ENCODE peak calls at places on chromosomes 1 and 21, in seven cellular contexts. W is cardiac fibroblast, Z is A549, H is coronary artery, X is fibroblast of mammary gland, S is AG04449, F is dorsolateral prefrontal cortex. O is an unnamed sample.
A peak's percentile ranks its signal among the peaks of the same experiment; 100 is the strongest.

GRCh38 chr1:28249879-28250295 is 9.4 kb upstream of the SESN2 start:
- DNase-seq in W (no peak), Z (no peak), H (no peak), X (no peak), S (no peak), F (no peak), O (no peak)

GRCh38 chr1:47409311-47410085 is 6.6 kb upstream of the FOXE3 start:
- DNase-seq in W (peak; percentile 40), Z (no peak), H (no peak), X (peak; percentile 57), S (peak; percentile 41), F (no peak), O (peak; percentile 20)

GRCh38 chr1:8394456-8395321 is 76.8 kb downstream of the SLC45A1 start:
- DNase-seq in W (peak; percentile 95), Z (no peak), H (no peak), X (peak; percentile 91), S (peak; percentile 72), F (no peak), O (peak; percentile 93)

GRCh38 chr1:56446531-56447098 is 132.7 kb downstream of the PLPP3 start:
- DNase-seq in W (peak; percentile 65), Z (no peak), H (peak; percentile 83), X (peak; percentile 81), S (no peak), F (no peak), O (no peak)

GRCh38 chr1:174998569-174999215 is 1.1 kb upstream of the CACYBP start:
- DNase-seq in W (peak; percentile 56), Z (peak; percentile 73), H (no peak), X (peak; percentile 63), S (no peak), F (no peak), O (peak; percentile 63)

GRCh38 chr1:8858112-8858668 is 20.3 kb downstream of the ENO1 start:
- DNase-seq in W (peak; percentile 92), Z (no peak), H (no peak), X (peak; percentile 81), S (peak; percentile 54), F (no peak), O (peak; percentile 86)

GRCh38 chr1:2543543-2544092 is 12.6 kb upstream of the TNFRSF14 start:
- DNase-seq in W (no peak), Z (no peak), H (no peak), X (no peak), S (no peak), F (peak; percentile 66), O (peak; percentile 50)

GRCh38 chr1:210377934-210378333 is 49.2 kb downstream of the HHAT start:
- DNase-seq in W (peak; percentile 52), Z (no peak), H (no peak), X (peak; percentile 63), S (peak; percentile 24), F (no peak), O (peak; percentile 78)

GRCh38 chr1:4219826-4220225 is 319.8 kb upstream of the C1orf174 start:
- DNase-seq in W (no peak), Z (no peak), H (no peak), X (no peak), S (no peak), F (no peak), O (no peak)

GRCh38 chr1:215201301-215201700 is 118.8 kb downstream of the KCNK2 start:
- DNase-seq in W (peak; percentile 16), Z (no peak), H (no peak), X (peak; percentile 59), S (no peak), F (no peak), O (no peak)

GRCh38 chr1:193700710-193701355 is 514.4 kb upstream of the B3GALT2 start:
- DNase-seq in W (peak; percentile 50), Z (peak; percentile 71), H (no peak), X (peak; percentile 41), S (peak; percentile 34), F (no peak), O (peak; percentile 77)

GRCh38 chr21:43938751-43939442 is 73.2 kb upstream of the TRAPPC10 start:
- DNase-seq in W (peak; percentile 72), Z (peak; percentile 68), H (no peak), X (peak; percentile 60), S (no peak), F (peak; percentile 84), O (peak; percentile 51)

GRCh38 chr1:95012389-95012788 is 60.4 kb downstream of the ALG14 start:
- DNase-seq in W (peak; percentile 83), Z (no peak), H (no peak), X (peak; percentile 98), S (peak; percentile 87), F (no peak), O (peak; percentile 89)

GRCh38 chr1:19456915-19457554 is 28.3 kb downstream of the CAPZB start:
- DNase-seq in W (no peak), Z (no peak), H (no peak), X (peak; percentile 37), S (no peak), F (no peak), O (peak; percentile 61)

GRCh38 chr1:181083842-181084605 is 4.5 kb upstream of the IER5 start:
- DNase-seq in W (peak; percentile 71), Z (peak; percentile 80), H (no peak), X (peak; percentile 68), S (no peak), F (no peak), O (no peak)

GRCh38 chr1:100530901-100531487 is 6.9 kb upstream of the GPR88 start:
- DNase-seq in W (peak; percentile 89), Z (no peak), H (no peak), X (peak; percentile 84), S (peak; percentile 14), F (no peak), O (peak; percentile 62)

GRCh38 chr1:151960780-151961513 is 32.7 kb downstream of the S100A10 start:
- DNase-seq in W (no peak), Z (no peak), H (no peak), X (no peak), S (no peak), F (no peak), O (no peak)
- TF ChIP-seq CTCF in W (no peak), Z (no peak), H (no peak), X (no peak), S (no peak), F (no peak), O (no peak)

DNA sequence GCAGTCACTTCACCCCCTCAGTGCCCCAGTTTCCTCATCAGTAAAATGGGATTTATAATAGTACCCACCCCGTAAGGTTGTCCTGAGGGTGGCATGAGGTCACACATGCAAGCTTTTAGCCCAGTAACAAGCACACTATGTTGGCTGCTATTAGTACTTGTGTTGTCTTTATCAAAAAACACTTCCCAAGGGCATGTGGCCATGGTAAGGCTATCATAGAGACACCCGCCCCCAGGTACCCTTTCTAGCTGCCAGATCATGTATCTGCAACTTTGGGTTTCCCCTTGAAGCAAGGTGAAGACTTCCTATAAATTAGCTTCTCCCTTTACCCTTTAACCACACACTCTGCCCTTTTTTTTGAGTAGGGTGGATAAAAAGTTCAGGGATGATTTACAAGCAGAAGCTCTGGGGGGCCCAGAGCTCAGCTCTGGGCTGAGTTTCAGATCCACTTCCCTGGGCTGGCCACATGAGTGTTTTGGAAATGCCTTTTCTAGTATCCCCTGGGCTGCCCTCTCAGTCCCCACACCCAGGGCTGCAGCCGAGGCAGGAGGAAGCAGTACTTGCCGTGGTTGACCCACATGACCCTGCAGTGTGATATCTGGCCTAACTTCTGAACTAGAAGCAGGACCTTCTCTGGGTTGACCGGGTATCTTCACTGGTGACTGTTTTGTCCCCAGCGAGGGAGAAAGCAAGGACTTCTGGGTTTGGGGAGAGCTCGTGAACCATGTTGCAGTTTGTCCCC is 2.0 kb downstream of the ZDHHC18 start:
- DNase-seq in W (no peak), Z (no peak), H (no peak), X (no peak), S (no peak), F (no peak), O (no peak)
- H3K4me3 ChIP-seq in W (no peak overlapping the region), Z (peak overlapping the region; percentile 5), H (peak overlapping the region; percentile 78), X (peak overlapping the region; percentile 2), S (peak overlapping the region; percentile 12), F (peak overlapping the region; percentile 77), O (no peak overlapping the region)

GRCh38 chr1:93804412-93804811 is 74.6 kb downstream of the DNTTIP2 start:
- DNase-seq in W (peak; percentile 93), Z (peak; percentile 64), H (no peak), X (peak; percentile 90), S (no peak), F (no peak), O (peak; percentile 88)
- TF ChIP-seq CTCF in W (no peak), Z (no peak), H (no peak), X (no peak), S (no peak), F (no peak), O (no peak)

GRCh38 chr21:39006653-39007417 is 176.4 kb downstream of the PSMG1 start:
- DNase-seq in W (peak; percentile 64), Z (no peak), H (peak; percentile 84), X (peak; percentile 28), S (no peak), F (no peak), O (peak; percentile 62)
- H3K4me3 ChIP-seq in W (no peak overlapping the region), Z (no peak overlapping the region), H (peak overlapping the region; percentile 32), X (no peak overlapping the region), S (no peak overlapping the region), F (no peak overlapping the region), O (no peak overlapping the region)

GRCh38 chr1:65958561-65959350 is 166.1 kb downstream of the PDE4B start:
- DNase-seq in W (peak; percentile 72), Z (peak; percentile 65), H (no peak), X (peak; percentile 55), S (no peak), F (no peak), O (peak; percentile 68)
- TF ChIP-seq CTCF in W (peak; percentile 50), Z (peak; percentile 89), H (peak; percentile 36), X (peak; percentile 63), S (peak; percentile 23), F (peak; percentile 85), O (peak; percentile 42)

O was measured in astrocyte of the spinal cord.